ENCODE peak calls at places on chromosomes 12 and 14, in seven cellular contexts. Z is endodermal cell, T is fibroblast of lung, H is K562, E is GM23248, G is mesendoderm, P is IMR-90. K is an unnamed sample.
A peak's percentile ranks its signal among the peaks of the same experiment; 100 is the strongest.

GRCh38 chr12:100381379-100381778 is 24.5 kb downstream of the SLC17A8 start:
- DNase-seq in T (no peak), E (no peak), H (no peak), Z (no peak), G (no peak), P (no peak), K (no peak)

GRCh38 chr14:35819591-35820540 is 6.3 kb upstream of the BRMS1L start:
- DNase-seq in E (no peak), Z (no peak), P (no peak), H (no peak), T (no peak), G (no peak), K (peak; percentile 9)

GRCh38 chr12:81520064-81520945 is 238.8 kb downstream of the PPFIA2 start:
- DNase-seq in G (no peak), T (peak; percentile 27), H (no peak), P (no peak), E (no peak), Z (no peak), K (peak; percentile 4)

GRCh38 chr14:101192661-101193000 is 289.1 kb upstream of the RTL1 start:
- DNase-seq in P (no peak), T (no peak), G (no peak), E (no peak), Z (no peak), H (no peak), K (no peak)

GRCh38 chr12:80509781-80510556 is 65.9 kb downstream of the PTPRQ start:
- DNase-seq in H (no peak), Z (no peak), T (peak; percentile 51), P (peak; percentile 87), G (no peak), E (peak; percentile 86), K (peak; percentile 5)

GRCh38 chr14:65850429-65851145 is 438.1 kb downstream of the FUT8 start:
- DNase-seq in P (no peak), Z (peak; percentile 36), T (no peak), H (no peak), E (no peak), G (no peak), K (no peak)

GRCh38 chr12:121033625-121034349 is 5.3 kb downstream of the OASL start:
- DNase-seq in E (peak; percentile 78), P (no peak), Z (no peak), T (peak; percentile 39), H (no peak), G (no peak), K (peak; percentile 92)

GRCh38 chr12:3641428-3641883 is 111.5 kb downstream of the CRACR2A start:
- DNase-seq in T (peak; percentile 44), G (peak; percentile 49), H (no peak), P (peak; percentile 36), E (peak; percentile 82), Z (peak; percentile 41), K (peak; percentile 70)

GRCh38 chr12:108325549-108325948 is 13.6 kb downstream of the CMKLR1 start:
- DNase-seq in T (no peak), E (no peak), P (no peak), G (no peak), H (no peak), Z (no peak), K (no peak)

GRCh38 chr12:19110541-19110940 is 19.0 kb upstream of the PLEKHA5 start:
- DNase-seq in H (no peak), E (peak; percentile 23), P (peak; percentile 31), T (no peak), G (no peak), Z (no peak), K (no peak)

GRCh38 chr14:105765893-105766614 is 239.7 kb downstream of the TMEM121 start:
- DNase-seq in T (no peak), G (no peak), H (no peak), E (no peak), P (no peak), Z (no peak), K (no peak)

GRCh38 chr12:132432126-132432525 is 57.8 kb upstream of the FBRSL1 start:
- DNase-seq in E (no peak), P (no peak), Z (no peak), G (no peak), T (no peak), H (no peak), K (no peak)

GRCh38 chr12:103755425-103755824 is 85.6 kb downstream of the NT5DC3 start:
- DNase-seq in T (no peak), Z (no peak), P (no peak), H (no peak), E (no peak), G (no peak), K (no peak)

GRCh38 chr14:64730681-64731080 is 26.5 kb downstream of the PLEKHG3 start:
- DNase-seq in P (no peak), T (no peak), H (no peak), Z (peak; percentile 37), G (no peak), E (no peak), K (no peak)

GRCh38 chr12:6632026-6632978 is 3.5 kb downstream of the LPAR5 start:
- DNase-seq in G (no peak), T (no peak), P (no peak), E (no peak), Z (peak; percentile 58), H (no peak), K (no peak)

GRCh38 chr14:100649173-100649519 is 61.9 kb upstream of the BEGAIN start:
- DNase-seq in E (peak; percentile 61), P (peak; percentile 78), H (no peak), T (peak; percentile 74), Z (no peak), G (no peak), K (no peak)

GRCh38 chr12:53867216-53868012 is 71.2 kb upstream of the HOXC13 start:
- DNase-seq in P (no peak), H (peak; percentile 27), G (peak; percentile 96), Z (peak; percentile 95), T (peak; percentile 24), E (peak; percentile 26), K (peak; percentile 66)

GRCh38 chr12:45671254-45671653 is 58.3 kb upstream of the ARID2 start:
- DNase-seq in G (no peak), E (peak; percentile 61), T (peak; percentile 78), Z (no peak), H (no peak), P (peak; percentile 79), K (no peak)

GRCh38 chr14:103656031-103656757 is 27.2 kb downstream of the KLC1 start:
- DNase-seq in G (no peak), E (peak; percentile 29), H (no peak), T (peak; percentile 24), P (peak; percentile 41), Z (no peak), K (no peak)

GRCh38 chr14:75274899-75275569 is 3.6 kb upstream of the FOS start:
- DNase-seq in Z (peak; percentile 26), E (no peak), P (peak; percentile 96), H (no peak), T (peak; percentile 97), G (no peak), K (no peak)

GRCh38 chr12:111067498-111067897 is 147.1 kb upstream of the MYL2 start:
- DNase-seq in Z (no peak), T (no peak), P (no peak), H (no peak), E (no peak), G (no peak), K (no peak)

GRCh38 chr14:75627406-75627805 is 33.3 kb downstream of the ERG28 start:
- DNase-seq in T (no peak), P (no peak), G (no peak), H (no peak), E (no peak), Z (no peak), K (no peak)

GRCh38 chr14:95106966-95107365 is 50.4 kb downstream of the DICER1 start:
- DNase-seq in T (no peak), P (peak; percentile 32), Z (no peak), E (peak; percentile 77), G (no peak), H (no peak), K (peak; percentile 36)

GRCh38 chr14:99260652-99261551 is 11.1 kb downstream of the BCL11B start:
- DNase-seq in T (no peak), H (no peak), Z (no peak), E (no peak), G (no peak), P (no peak), K (no peak)

GRCh38 chr14:29016050-29016900 is 249.7 kb downstream of the FOXG1 start:
- DNase-seq in G (peak; percentile 79), Z (peak; percentile 91), P (peak; percentile 51), E (peak; percentile 53), H (peak; percentile 7), T (peak; percentile 59), K (no peak)

GRCh38 chr14:68685419-68686211 is 107.3 kb downstream of the ZFP36L1 start:
- DNase-seq in G (peak; percentile 72), T (peak; percentile 67), H (no peak), Z (no peak), E (peak; percentile 76), P (peak; percentile 84), K (peak; percentile 99)

GRCh38 chr12:94174576-94174975 is 26.2 kb downstream of the PLXNC1 start:
- DNase-seq in H (no peak), G (no peak), T (no peak), P (no peak), Z (no peak), E (no peak), K (no peak)

DNA sequence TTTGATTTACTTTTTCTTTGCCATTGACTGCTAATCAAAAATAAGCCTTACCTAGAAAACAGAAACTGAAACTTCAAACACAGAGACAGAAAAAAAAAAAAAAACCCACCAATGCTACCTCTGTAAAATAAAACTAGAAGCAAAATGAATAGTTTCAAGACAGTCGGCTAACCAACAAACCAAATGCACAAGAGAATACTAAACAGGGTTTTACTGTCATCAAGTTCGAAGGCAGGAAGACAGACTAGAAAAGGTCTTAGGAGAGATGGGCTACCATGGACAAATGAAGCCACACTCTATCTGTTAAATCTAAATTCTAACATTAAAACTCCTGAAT is 59.5 kb downstream of the SEL1L start:
- DNase-seq in H (no peak), E (no peak), T (no peak), G (no peak), P (no peak), Z (no peak), K (no peak)
- H3K36me3 ChIP-seq in H (peaks cover 37% of the 10 kb centered on the region), E (peaks cover 40% of the 10 kb centered on the region), T (peaks cover 10% of the 10 kb centered on the region), G (no peaks in the 10 kb centered on the region), P (peaks cover 22% of the 10 kb centered on the region), Z (peaks cover 70% of the 10 kb centered on the region), K (peaks cover 6% of the 10 kb centered on the region)

GRCh38 chr14:76904100-76904739 is 78.0 kb downstream of the LRRC74A start:
- DNase-seq in P (peak; percentile 98), G (no peak), Z (no peak), T (peak; percentile 96), E (peak; percentile 99), H (no peak), K (peak; percentile 42)
- H3K4me3 ChIP-seq in P (no peak overlapping the region), G (no peak overlapping the region), Z (no peak overlapping the region), T (no peak overlapping the region), E (peak overlapping the region; percentile 50), H (no peak overlapping the region), K (no peak overlapping the region)

DNA sequence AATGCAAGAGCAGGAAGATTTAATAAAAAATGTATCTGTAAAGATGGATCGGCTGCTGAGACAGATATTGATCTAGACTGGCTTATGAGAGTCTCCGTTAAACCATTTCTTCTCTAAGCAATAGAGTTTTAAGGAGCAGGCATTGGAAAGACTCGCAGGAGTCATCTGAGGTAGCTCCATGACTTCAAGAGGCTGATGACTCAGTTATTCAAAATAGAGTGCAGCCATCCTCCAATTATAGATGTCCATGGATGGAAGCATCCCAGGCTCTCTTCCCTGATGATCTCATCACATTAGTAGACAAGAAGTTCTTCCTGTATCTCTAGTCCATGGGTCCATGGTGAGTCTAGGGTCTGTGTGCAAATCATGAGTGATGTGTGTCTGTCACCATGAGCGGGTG is 638.3 kb upstream of the TMEM132C start:
- DNase-seq in P (peak; percentile 75), E (peak; percentile 95), Z (no peak), G (no peak), H (no peak), T (peak; percentile 2), K (no peak)
- H3K9ac ChIP-seq in P (no peak overlapping the region), E (peak overlapping the region; percentile 61), Z (no peak overlapping the region), G (no peak overlapping the region), H (no peak overlapping the region), T (no peak overlapping the region), K (no peak overlapping the region)

GRCh38 chr12:96274331-96274730 is 80.2 kb downstream of the ELK3 start:
- DNase-seq in H (no peak), P (peak; percentile 77), E (peak; percentile 73), Z (no peak), G (no peak), T (peak; percentile 54), K (peak; percentile 24)
- H3K36me3 ChIP-seq in H (peaks cover 32% of the 10 kb centered on the region), P (peaks cover 22% of the 10 kb centered on the region), E (peaks cover 31% of the 10 kb centered on the region), Z (peaks cover 66% of the 10 kb centered on the region), G (no peaks in the 10 kb centered on the region), T (peaks cover 7% of the 10 kb centered on the region), K (peaks cover 27% of the 10 kb centered on the region)